ENCODE peak calls at places on chromosomes 13 and 19, in eight cellular contexts. One of them, this sample, is unnamed. For H3K4me1, the result is how much of the 10 kb centered on the place peaks cover.

GRCh38 chr13:78978381-78978998 is 319.5 kb upstream of the OBI1 start:
- DNase-seq in CD4-positive, CD25-positive, alpha-beta regulatory T cell: no peak
- DNase-seq in breast epithelium: no peak
- DNase-seq in body of pancreas: peak
- DNase-seq in naive thymus-derived CD4-positive, alpha-beta T cell: no peak
- DNase-seq in endodermal cell: peak
- DNase-seq in tibial nerve: peak
- DNase-seq in IMR-90: peak
- DNase-seq in this sample: no peak

GRCh38 chr19:5817218-5817617 is 12.4 kb downstream of the NRTN start:
- DNase-seq in CD4-positive, CD25-positive, alpha-beta regulatory T cell: no peak
- DNase-seq in breast epithelium: no peak
- DNase-seq in body of pancreas: no peak
- DNase-seq in naive thymus-derived CD4-positive, alpha-beta T cell: no peak
- DNase-seq in endodermal cell: no peak
- DNase-seq in tibial nerve: no peak
- DNase-seq in IMR-90: no peak
- DNase-seq in this sample: no peak

GRCh38 chr13:97028441-97029299 is 34.4 kb upstream of the OXGR1 start:
- DNase-seq in CD4-positive, CD25-positive, alpha-beta regulatory T cell: no peak
- DNase-seq in breast epithelium: no peak
- DNase-seq in body of pancreas: peak
- DNase-seq in naive thymus-derived CD4-positive, alpha-beta T cell: no peak
- DNase-seq in endodermal cell: peak
- DNase-seq in tibial nerve: peak
- DNase-seq in IMR-90: peak
- DNase-seq in this sample: no peak

GRCh38 chr13:44895584-44895983 is 93.7 kb downstream of the NUFIP1 start:
- DNase-seq in CD4-positive, CD25-positive, alpha-beta regulatory T cell: no peak
- DNase-seq in breast epithelium: no peak
- DNase-seq in body of pancreas: no peak
- DNase-seq in naive thymus-derived CD4-positive, alpha-beta T cell: no peak
- DNase-seq in endodermal cell: no peak
- DNase-seq in tibial nerve: no peak
- DNase-seq in IMR-90: no peak
- DNase-seq in this sample: no peak

GRCh38 chr13:26062853-26063444 is 11.1 kb upstream of the SHISA2 start:
- DNase-seq in CD4-positive, CD25-positive, alpha-beta regulatory T cell: no peak
- DNase-seq in breast epithelium: no peak
- DNase-seq in body of pancreas: peak
- DNase-seq in naive thymus-derived CD4-positive, alpha-beta T cell: no peak
- DNase-seq in endodermal cell: peak
- DNase-seq in tibial nerve: peak
- DNase-seq in IMR-90: peak
- DNase-seq in this sample: no peak

GRCh38 chr13:83325454-83325853 is 556.8 kb downstream of the SLITRK1 start:
- DNase-seq in CD4-positive, CD25-positive, alpha-beta regulatory T cell: no peak
- DNase-seq in breast epithelium: no peak
- DNase-seq in body of pancreas: no peak
- DNase-seq in naive thymus-derived CD4-positive, alpha-beta T cell: no peak
- DNase-seq in endodermal cell: no peak
- DNase-seq in tibial nerve: no peak
- DNase-seq in IMR-90: peak
- DNase-seq in this sample: no peak

GRCh38 chr19:28485300-28485699 is 727.7 kb downstream of the UQCRFS1 start:
- DNase-seq in CD4-positive, CD25-positive, alpha-beta regulatory T cell: no peak
- DNase-seq in breast epithelium: no peak
- DNase-seq in body of pancreas: no peak
- DNase-seq in naive thymus-derived CD4-positive, alpha-beta T cell: no peak
- DNase-seq in endodermal cell: no peak
- DNase-seq in tibial nerve: peak
- DNase-seq in IMR-90: no peak
- DNase-seq in this sample: peak

GRCh38 chr13:35695411-35695810 is 218.9 kb upstream of the MAB21L1 start:
- DNase-seq in CD4-positive, CD25-positive, alpha-beta regulatory T cell: no peak
- DNase-seq in breast epithelium: no peak
- DNase-seq in body of pancreas: no peak
- DNase-seq in naive thymus-derived CD4-positive, alpha-beta T cell: no peak
- DNase-seq in endodermal cell: peak
- DNase-seq in tibial nerve: no peak
- DNase-seq in IMR-90: no peak
- DNase-seq in this sample: peak

GRCh38 chr13:37457594-37457993 is 141.0 kb downstream of the POSTN start:
- DNase-seq in CD4-positive, CD25-positive, alpha-beta regulatory T cell: no peak
- DNase-seq in breast epithelium: no peak
- DNase-seq in body of pancreas: no peak
- DNase-seq in naive thymus-derived CD4-positive, alpha-beta T cell: no peak
- DNase-seq in endodermal cell: no peak
- DNase-seq in tibial nerve: no peak
- DNase-seq in IMR-90: peak
- DNase-seq in this sample: no peak

GRCh38 chr19:33134571-33135041 is 2.7 kb downstream of the WDR88 start:
- DNase-seq in CD4-positive, CD25-positive, alpha-beta regulatory T cell: peak
- DNase-seq in breast epithelium: no peak
- DNase-seq in body of pancreas: no peak
- DNase-seq in naive thymus-derived CD4-positive, alpha-beta T cell: no peak
- DNase-seq in endodermal cell: peak
- DNase-seq in tibial nerve: no peak
- DNase-seq in IMR-90: no peak
- DNase-seq in this sample: no peak

GRCh38 chr19:13492128-13492527 is 14.2 kb downstream of the CACNA1A start:
- DNase-seq in CD4-positive, CD25-positive, alpha-beta regulatory T cell: no peak
- DNase-seq in breast epithelium: no peak
- DNase-seq in body of pancreas: no peak
- DNase-seq in naive thymus-derived CD4-positive, alpha-beta T cell: no peak
- DNase-seq in endodermal cell: peak
- DNase-seq in tibial nerve: no peak
- DNase-seq in IMR-90: peak
- DNase-seq in this sample: no peak

GRCh38 chr19:782195-783043 is 14.8 kb upstream of the PTBP1 start:
- DNase-seq in CD4-positive, CD25-positive, alpha-beta regulatory T cell: no peak
- DNase-seq in breast epithelium: no peak
- DNase-seq in body of pancreas: peak
- DNase-seq in naive thymus-derived CD4-positive, alpha-beta T cell: no peak
- DNase-seq in endodermal cell: peak
- DNase-seq in tibial nerve: no peak
- DNase-seq in IMR-90: peak
- DNase-seq in this sample: peak

GRCh38 chr13:51538626-51539179 is 45.6 kb upstream of the WDFY2 start:
- DNase-seq in CD4-positive, CD25-positive, alpha-beta regulatory T cell: no peak
- DNase-seq in breast epithelium: no peak
- DNase-seq in body of pancreas: no peak
- DNase-seq in naive thymus-derived CD4-positive, alpha-beta T cell: no peak
- DNase-seq in endodermal cell: no peak
- DNase-seq in tibial nerve: no peak
- DNase-seq in IMR-90: no peak
- DNase-seq in this sample: no peak

GRCh38 chr19:49491804-49492572 is 4.2 kb upstream of the RPS11 start:
- DNase-seq in CD4-positive, CD25-positive, alpha-beta regulatory T cell: no peak
- DNase-seq in breast epithelium: no peak
- DNase-seq in body of pancreas: no peak
- DNase-seq in naive thymus-derived CD4-positive, alpha-beta T cell: no peak
- DNase-seq in endodermal cell: no peak
- DNase-seq in tibial nerve: no peak
- DNase-seq in IMR-90: no peak
- DNase-seq in this sample: no peak

GRCh38 chr13:106295971-106296370 is 239.5 kb downstream of the EFNB2 start:
- DNase-seq in CD4-positive, CD25-positive, alpha-beta regulatory T cell: no peak
- DNase-seq in breast epithelium: no peak
- DNase-seq in body of pancreas: no peak
- DNase-seq in naive thymus-derived CD4-positive, alpha-beta T cell: no peak
- DNase-seq in endodermal cell: no peak
- DNase-seq in tibial nerve: no peak
- DNase-seq in IMR-90: no peak
- DNase-seq in this sample: no peak

GRCh38 chr13:47499358-47500150 is 501.5 kb downstream of the SUCLA2 start:
- DNase-seq in CD4-positive, CD25-positive, alpha-beta regulatory T cell: no peak
- DNase-seq in breast epithelium: no peak
- DNase-seq in body of pancreas: no peak
- DNase-seq in naive thymus-derived CD4-positive, alpha-beta T cell: no peak
- DNase-seq in endodermal cell: no peak
- DNase-seq in tibial nerve: no peak
- DNase-seq in IMR-90: peak
- DNase-seq in this sample: no peak

GRCh38 chr19:23294141-23294540 is 43.9 kb upstream of the ZNF724 start:
- DNase-seq in CD4-positive, CD25-positive, alpha-beta regulatory T cell: no peak
- DNase-seq in breast epithelium: no peak
- DNase-seq in body of pancreas: no peak
- DNase-seq in naive thymus-derived CD4-positive, alpha-beta T cell: no peak
- DNase-seq in endodermal cell: no peak
- DNase-seq in tibial nerve: no peak
- DNase-seq in IMR-90: no peak
- DNase-seq in this sample: no peak

GRCh38 chr13:31982540-31982939 is 49.0 kb upstream of the FRY start:
- DNase-seq in CD4-positive, CD25-positive, alpha-beta regulatory T cell: no peak
- DNase-seq in breast epithelium: peak
- DNase-seq in body of pancreas: peak
- DNase-seq in naive thymus-derived CD4-positive, alpha-beta T cell: peak
- DNase-seq in endodermal cell: no peak
- DNase-seq in tibial nerve: peak
- DNase-seq in IMR-90: peak
- DNase-seq in this sample: peak

GRCh38 chr19:58562126-58563033 is 4.0 kb upstream of the UBE2M start:
- DNase-seq in CD4-positive, CD25-positive, alpha-beta regulatory T cell: no peak
- DNase-seq in breast epithelium: no peak
- DNase-seq in body of pancreas: peak
- DNase-seq in naive thymus-derived CD4-positive, alpha-beta T cell: no peak
- DNase-seq in endodermal cell: peak
- DNase-seq in tibial nerve: no peak
- DNase-seq in IMR-90: peak
- DNase-seq in this sample: peak

GRCh38 chr13:50915562-50915961 is 6.0 kb downstream of the RNASEH2B start:
- DNase-seq in CD4-positive, CD25-positive, alpha-beta regulatory T cell: peak
- DNase-seq in breast epithelium: no peak
- DNase-seq in body of pancreas: no peak
- DNase-seq in naive thymus-derived CD4-positive, alpha-beta T cell: no peak
- DNase-seq in endodermal cell: no peak
- DNase-seq in tibial nerve: no peak
- DNase-seq in IMR-90: no peak
- DNase-seq in this sample: no peak

GRCh38 chr13:43783820-43784219 is 3.0 kb downstream of the ENOX1 start:
- DNase-seq in CD4-positive, CD25-positive, alpha-beta regulatory T cell: no peak
- DNase-seq in breast epithelium: no peak
- DNase-seq in body of pancreas: no peak
- DNase-seq in naive thymus-derived CD4-positive, alpha-beta T cell: no peak
- DNase-seq in endodermal cell: no peak
- DNase-seq in tibial nerve: no peak
- DNase-seq in IMR-90: peak
- DNase-seq in this sample: no peak

GRCh38 chr13:101127741-101128353 is 288.5 kb downstream of the NALCN start:
- DNase-seq in CD4-positive, CD25-positive, alpha-beta regulatory T cell: no peak
- DNase-seq in breast epithelium: no peak
- DNase-seq in body of pancreas: peak
- DNase-seq in naive thymus-derived CD4-positive, alpha-beta T cell: no peak
- DNase-seq in endodermal cell: no peak
- DNase-seq in tibial nerve: peak
- DNase-seq in IMR-90: peak
- DNase-seq in this sample: no peak

GRCh38 chr19:31890230-31890629 is 455.2 kb upstream of the ZNF507 start:
- DNase-seq in CD4-positive, CD25-positive, alpha-beta regulatory T cell: no peak
- DNase-seq in breast epithelium: no peak
- DNase-seq in body of pancreas: no peak
- DNase-seq in naive thymus-derived CD4-positive, alpha-beta T cell: no peak
- DNase-seq in endodermal cell: peak
- DNase-seq in tibial nerve: no peak
- DNase-seq in IMR-90: no peak
- DNase-seq in this sample: peak

GRCh38 chr19:48370955-48371354 is 6.8 kb downstream of the SYNGR4 start:
- DNase-seq in CD4-positive, CD25-positive, alpha-beta regulatory T cell: no peak
- DNase-seq in breast epithelium: no peak
- DNase-seq in body of pancreas: no peak
- DNase-seq in naive thymus-derived CD4-positive, alpha-beta T cell: no peak
- DNase-seq in endodermal cell: no peak
- DNase-seq in tibial nerve: no peak
- DNase-seq in IMR-90: no peak
- DNase-seq in this sample: no peak
- H3K4me1 ChIP-seq in CD4-positive, CD25-positive, alpha-beta regulatory T cell: under half
- H3K4me1 ChIP-seq in breast epithelium: under half
- H3K4me1 ChIP-seq in body of pancreas: under half
- H3K4me1 ChIP-seq in naive thymus-derived CD4-positive, alpha-beta T cell: under half
- H3K4me1 ChIP-seq in endodermal cell: under half
- H3K4me1 ChIP-seq in tibial nerve: under half
- H3K4me1 ChIP-seq in IMR-90: under half
- H3K4me1 ChIP-seq in this sample: under half

DNA sequence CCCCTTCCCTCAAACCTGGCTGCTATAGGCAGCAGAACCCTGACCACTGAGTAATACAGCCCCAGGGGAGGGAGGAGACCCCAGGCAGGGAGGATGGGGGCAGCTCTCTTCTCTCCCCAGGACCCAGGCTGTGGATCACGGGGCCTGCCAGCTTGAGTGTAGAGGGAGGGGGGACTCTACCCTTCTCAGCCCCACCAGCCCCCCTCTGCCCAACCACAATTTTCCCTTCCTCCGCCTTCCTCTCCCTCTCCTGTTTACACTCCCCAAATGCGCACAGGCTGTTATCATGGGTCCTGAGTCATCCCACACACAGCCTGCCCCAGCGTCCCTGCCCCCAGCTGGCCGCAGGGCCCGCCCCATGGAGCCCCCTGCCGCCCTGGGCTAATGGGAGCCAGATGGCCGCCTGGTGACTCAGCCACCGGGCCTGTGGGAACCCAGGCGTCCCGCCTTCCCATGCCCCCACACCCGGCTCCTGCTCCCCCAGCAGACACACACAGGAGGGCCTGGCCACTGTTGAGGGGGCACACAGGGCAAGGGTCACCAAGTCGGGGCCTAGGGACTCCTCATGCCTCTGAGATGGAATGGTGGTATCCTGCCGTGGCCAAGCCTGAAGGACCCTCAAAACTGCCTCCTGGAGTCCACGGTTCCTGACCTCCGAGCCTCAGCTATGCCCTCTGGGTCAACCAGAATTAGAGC is 13.6 kb downstream of the CCDC97 start:
- DNase-seq in CD4-positive, CD25-positive, alpha-beta regulatory T cell: no peak
- DNase-seq in breast epithelium: no peak
- DNase-seq in body of pancreas: no peak
- DNase-seq in naive thymus-derived CD4-positive, alpha-beta T cell: no peak
- DNase-seq in endodermal cell: peak
- DNase-seq in tibial nerve: peak
- DNase-seq in IMR-90: peak
- DNase-seq in this sample: peak
- H3K4me1 ChIP-seq in CD4-positive, CD25-positive, alpha-beta regulatory T cell: under half
- H3K4me1 ChIP-seq in breast epithelium: under half
- H3K4me1 ChIP-seq in body of pancreas: under half
- H3K4me1 ChIP-seq in naive thymus-derived CD4-positive, alpha-beta T cell: under half
- H3K4me1 ChIP-seq in endodermal cell: under half
- H3K4me1 ChIP-seq in tibial nerve: half or more
- H3K4me1 ChIP-seq in IMR-90: half or more
- H3K4me1 ChIP-seq in this sample: under half

GRCh38 chr19:15297416-15298224 is 34.7 kb downstream of the BRD4 start:
- DNase-seq in CD4-positive, CD25-positive, alpha-beta regulatory T cell: no peak
- DNase-seq in breast epithelium: no peak
- DNase-seq in body of pancreas: peak
- DNase-seq in naive thymus-derived CD4-positive, alpha-beta T cell: no peak
- DNase-seq in endodermal cell: no peak
- DNase-seq in tibial nerve: no peak
- DNase-seq in IMR-90: peak
- DNase-seq in this sample: no peak
- H3K4me1 ChIP-seq in CD4-positive, CD25-positive, alpha-beta regulatory T cell: half or more
- H3K4me1 ChIP-seq in breast epithelium: half or more
- H3K4me1 ChIP-seq in body of pancreas: half or more
- H3K4me1 ChIP-seq in naive thymus-derived CD4-positive, alpha-beta T cell: half or more
- H3K4me1 ChIP-seq in endodermal cell: under half
- H3K4me1 ChIP-seq in tibial nerve: half or more
- H3K4me1 ChIP-seq in IMR-90: half or more
- H3K4me1 ChIP-seq in this sample: under half

GRCh38 chr13:41693434-41693833 is 236.1 kb downstream of the RGCC start:
- DNase-seq in CD4-positive, CD25-positive, alpha-beta regulatory T cell: no peak
- DNase-seq in breast epithelium: no peak
- DNase-seq in body of pancreas: no peak
- DNase-seq in naive thymus-derived CD4-positive, alpha-beta T cell: no peak
- DNase-seq in endodermal cell: no peak
- DNase-seq in tibial nerve: no peak
- DNase-seq in IMR-90: no peak
- DNase-seq in this sample: no peak
- H3K4me1 ChIP-seq in CD4-positive, CD25-positive, alpha-beta regulatory T cell: under half
- H3K4me1 ChIP-seq in breast epithelium: under half
- H3K4me1 ChIP-seq in body of pancreas: under half
- H3K4me1 ChIP-seq in naive thymus-derived CD4-positive, alpha-beta T cell: under half
- H3K4me1 ChIP-seq in endodermal cell: under half
- H3K4me1 ChIP-seq in tibial nerve: under half
- H3K4me1 ChIP-seq in IMR-90: under half
- H3K4me1 ChIP-seq in this sample: under half